ENCODE peak calls at places on chromosomes 2 and 18, in four cellular contexts. E, B, O and W are unnamed samples.
A peak's percentile ranks its signal among the peaks of the same experiment; 100 is the strongest.

GRCh38 chr18:6294119-6294784 is 120.5 kb downstream of the L3MBTL4 start:
- DNase-seq in E (no peak), O (no peak), B (no peak), W (no peak)

GRCh38 chr2:238910751-238911351 is 63.0 kb downstream of the TWIST2 start:
- DNase-seq in O (no peak), E (no peak), B (no peak), W (no peak)

GRCh38 chr2:158321264-158321663 is 135.3 kb downstream of the CCDC148 start:
- DNase-seq in E (peak; percentile 66), O (no peak), B (no peak), W (no peak)

GRCh38 chr18:73669299-73669698 is 478.3 kb downstream of the FBXO15 start:
- DNase-seq in O (no peak), B (peak; percentile 63), E (peak; percentile 90), W (peak; percentile 49)

GRCh38 chr2:96514521-96514920 is 9.4 kb upstream of the NEURL3 start:
- DNase-seq in E (no peak), B (no peak), O (no peak), W (no peak)

GRCh38 chr2:120238728-120239487 is 13.7 kb upstream of the RALB start:
- DNase-seq in E (peak; percentile 84), O (no peak), B (no peak), W (no peak)

GRCh38 chr18:62991959-62992358 is 276.6 kb downstream of the PHLPP1 start:
- DNase-seq in E (no peak), B (no peak), O (no peak), W (no peak)

GRCh38 chr2:170886391-170886790 is 42.7 kb upstream of the GORASP2 start:
- DNase-seq in O (no peak), B (no peak), E (no peak), W (no peak)

GRCh38 chr2:112084689-112085381 is 29.8 kb downstream of the TMEM87B start:
- DNase-seq in E (no peak), O (no peak), B (no peak), W (no peak)

GRCh38 chr2:99278793-99279291 is 22.2 kb downstream of the LYG1 start:
- DNase-seq in O (no peak), B (peak; percentile 88), E (peak; percentile 74), W (peak; percentile 70)

GRCh38 chr18:46733872-46734271 is 23.0 kb downstream of the ST8SIA5 start:
- DNase-seq in O (no peak), E (no peak), B (no peak), W (no peak)

GRCh38 chr2:159584796-159585195 is 31.6 kb downstream of the BAZ2B start:
- DNase-seq in E (no peak), B (no peak), O (no peak), W (no peak)

GRCh38 chr2:120878970-120879369 is 143.3 kb downstream of the GLI2 start:
- DNase-seq in E (no peak), B (no peak), O (no peak), W (no peak)

GRCh38 chr2:221517362-221518121 is 54.6 kb downstream of the EPHA4 start:
- DNase-seq in B (no peak), E (peak; percentile 60), O (no peak), W (no peak)

GRCh38 chr2:149652520-149652919 is 64.9 kb upstream of the MMADHC start:
- DNase-seq in O (no peak), B (no peak), E (peak; percentile 25), W (no peak)

GRCh38 chr2:38128653-38129052 is 52.7 kb upstream of the CYP1B1 start:
- DNase-seq in O (no peak), B (no peak), E (peak; percentile 71), W (no peak)

GRCh38 chr18:13539050-13539449 is 187.3 kb downstream of the FAM210A start:
- DNase-seq in O (no peak), E (no peak), B (no peak), W (no peak)

GRCh38 chr2:96091141-96091710 is 25.1 kb downstream of the ADRA2B start:
- DNase-seq in E (no peak), B (no peak), O (no peak), W (no peak)

GRCh38 chr2:173999272-173999671 is 34.1 kb upstream of the SP3 start:
- DNase-seq in E (no peak), O (peak; percentile 67), B (no peak), W (no peak)

GRCh38 chr2:30807249-30807648 is at the start of gene CAPN13:
- DNase-seq in E (no peak), O (no peak), B (no peak), W (no peak)

GRCh38 chr2:157784169-157784822 is 91.8 kb downstream of the ACVR1 start:
- DNase-seq in B (no peak), O (no peak), E (peak; percentile 38), W (peak; percentile 62)

GRCh38 chr18:35264409-35264808 is 23.6 kb downstream of the ZNF397 start:
- DNase-seq in B (no peak), O (no peak), E (no peak), W (no peak)

GRCh38 chr18:79460445-79461300 is 64.9 kb downstream of the NFATC1 start:
- DNase-seq in B (no peak), E (no peak), O (no peak), W (no peak)

GRCh38 chr2:235382091-235383000 is 111.5 kb upstream of the AGAP1 start:
- DNase-seq in E (no peak), O (no peak), B (no peak), W (no peak)

GRCh38 chr2:146734042-146734715 is 1110.7 kb upstream of the ACVR2A start:
- DNase-seq in O (peak; percentile 84), B (peak; percentile 6), E (peak; percentile 90), W (peak; percentile 36)

GRCh38 chr2:19630921-19631320 is 270.9 kb downstream of the TTC32 start:
- DNase-seq in O (no peak), B (no peak), E (no peak), W (no peak)

GRCh38 chr2:236281423-236281822 is 17.2 kb upstream of the ASB18 start:
- DNase-seq in B (no peak), O (no peak), E (no peak), W (no peak)

GRCh38 chr18:36849288-36850011 is 20.5 kb downstream of the KIAA1328 start:
- DNase-seq in O (no peak), E (peak; percentile 15), B (no peak), W (no peak)

GRCh38 chr18:51301376-51301775 is 103.9 kb upstream of the MEX3C start:
- DNase-seq in E (no peak), O (no peak), B (no peak), W (no peak)

GRCh38 chr18:12317664-12318333 is 9.8 kb downstream of the TUBB6 start:
- DNase-seq in O (no peak), B (no peak), E (peak; percentile 54), W (no peak)

GRCh38 chr2:80971-81736 is 34.8 kb upstream of the FAM110C start:
- DNase-seq in B (no peak), E (no peak), O (no peak), W (no peak)

GRCh38 chr2:38697116-38697840 is 31.4 kb downstream of the GALM start:
- DNase-seq in E (no peak), O (no peak), B (no peak), W (no peak)

GRCh38 chr2:29222381-29223179 is 107.4 kb downstream of the CLIP4 start:
- DNase-seq in E (no peak), O (no peak), B (no peak), W (no peak)

GRCh38 chr2:205411558-205411957 is 270.7 kb upstream of the NRP2 start:
- DNase-seq in O (no peak), E (peak; percentile 31), B (no peak), W (no peak)

GRCh38 chr18:10402876-10403559 is 51.4 kb upstream of the APCDD1 start:
- DNase-seq in O (no peak), E (no peak), B (no peak), W (no peak)

GRCh38 chr2:141940709-141941108 is 190.1 kb downstream of the LRP1B start:
- DNase-seq in O (no peak), B (no peak), E (no peak), W (no peak)